ENCODE peak calls at places on chromosomes 3 and 15, in five cellular contexts. One of them, this sample, is unnamed. For H3K27me3, the result is how much of the 10 kb centered on the place peaks cover.

GRCh38 chr3:127483902-127484591 is 106.5 kb downstream of the TPRA1 start:
- DNase-seq in heart right ventricle: no peak
- DNase-seq in tibial artery: peak
- DNase-seq in right atrium auricular region: no peak
- DNase-seq in CD4-positive, CD25-positive, alpha-beta regulatory T cell: peak
- DNase-seq in this sample: no peak

GRCh38 chr3:62688050-62688449 is 187.2 kb downstream of the CADPS start:
- DNase-seq in CD4-positive, CD25-positive, alpha-beta regulatory T cell: no peak
- DNase-seq in heart right ventricle: no peak
- DNase-seq in right atrium auricular region: no peak
- DNase-seq in tibial artery: no peak
- DNase-seq in this sample: peak

GRCh38 chr3:178257491-178257890 is 278.7 kb upstream of the KCNMB2 start:
- DNase-seq in heart right ventricle: no peak
- DNase-seq in right atrium auricular region: no peak
- DNase-seq in CD4-positive, CD25-positive, alpha-beta regulatory T cell: no peak
- DNase-seq in tibial artery: no peak
- DNase-seq in this sample: no peak

GRCh38 chr3:81602781-81603180 is 158.7 kb downstream of the GBE1 start:
- DNase-seq in heart right ventricle: no peak
- DNase-seq in right atrium auricular region: no peak
- DNase-seq in CD4-positive, CD25-positive, alpha-beta regulatory T cell: no peak
- DNase-seq in tibial artery: no peak
- DNase-seq in this sample: no peak

GRCh38 chr3:133254716-133255115 is 145.1 kb upstream of the BFSP2 start:
- DNase-seq in CD4-positive, CD25-positive, alpha-beta regulatory T cell: no peak
- DNase-seq in right atrium auricular region: no peak
- DNase-seq in tibial artery: no peak
- DNase-seq in heart right ventricle: no peak
- DNase-seq in this sample: no peak

GRCh38 chr15:100891316-100892012 is 11.8 kb downstream of the ALDH1A3 start:
- DNase-seq in right atrium auricular region: no peak
- DNase-seq in tibial artery: no peak
- DNase-seq in CD4-positive, CD25-positive, alpha-beta regulatory T cell: no peak
- DNase-seq in heart right ventricle: no peak
- DNase-seq in this sample: no peak

GRCh38 chr3:170413291-170413690 is 5.4 kb upstream of the CLDN11 start:
- DNase-seq in heart right ventricle: no peak
- DNase-seq in tibial artery: no peak
- DNase-seq in right atrium auricular region: no peak
- DNase-seq in CD4-positive, CD25-positive, alpha-beta regulatory T cell: no peak
- DNase-seq in this sample: no peak

GRCh38 chr3:105791919-105792786 is 76.7 kb downstream of the CBLB start:
- DNase-seq in tibial artery: peak
- DNase-seq in heart right ventricle: peak
- DNase-seq in right atrium auricular region: peak
- DNase-seq in CD4-positive, CD25-positive, alpha-beta regulatory T cell: no peak
- DNase-seq in this sample: no peak

GRCh38 chr3:4270726-4271125 is 32.4 kb upstream of the SETMAR start:
- DNase-seq in heart right ventricle: no peak
- DNase-seq in CD4-positive, CD25-positive, alpha-beta regulatory T cell: peak
- DNase-seq in tibial artery: no peak
- DNase-seq in right atrium auricular region: no peak
- DNase-seq in this sample: no peak

GRCh38 chr15:67098768-67099282 is 33.4 kb downstream of the SMAD3 start:
- DNase-seq in heart right ventricle: no peak
- DNase-seq in CD4-positive, CD25-positive, alpha-beta regulatory T cell: no peak
- DNase-seq in tibial artery: no peak
- DNase-seq in right atrium auricular region: no peak
- DNase-seq in this sample: no peak

GRCh38 chr15:64013179-64014043 is 32.9 kb downstream of the DAPK2 start:
- DNase-seq in heart right ventricle: no peak
- DNase-seq in CD4-positive, CD25-positive, alpha-beta regulatory T cell: peak
- DNase-seq in tibial artery: no peak
- DNase-seq in right atrium auricular region: no peak
- DNase-seq in this sample: no peak

GRCh38 chr3:45321607-45322391 is 66.6 kb upstream of the LARS2 start:
- DNase-seq in CD4-positive, CD25-positive, alpha-beta regulatory T cell: peak
- DNase-seq in heart right ventricle: no peak
- DNase-seq in tibial artery: no peak
- DNase-seq in right atrium auricular region: no peak
- DNase-seq in this sample: no peak

GRCh38 chr3:182105875-182106274 is 394.1 kb downstream of the SOX2 start:
- DNase-seq in right atrium auricular region: no peak
- DNase-seq in tibial artery: no peak
- DNase-seq in heart right ventricle: no peak
- DNase-seq in CD4-positive, CD25-positive, alpha-beta regulatory T cell: no peak
- DNase-seq in this sample: no peak

GRCh38 chr3:175526191-175526590 is 667.1 kb downstream of the NAALADL2 start:
- DNase-seq in heart right ventricle: no peak
- DNase-seq in tibial artery: no peak
- DNase-seq in right atrium auricular region: no peak
- DNase-seq in CD4-positive, CD25-positive, alpha-beta regulatory T cell: no peak
- DNase-seq in this sample: no peak

GRCh38 chr3:196954832-196955231 is 12.5 kb upstream of the NCBP2 start:
- DNase-seq in tibial artery: no peak
- DNase-seq in heart right ventricle: no peak
- DNase-seq in CD4-positive, CD25-positive, alpha-beta regulatory T cell: no peak
- DNase-seq in right atrium auricular region: no peak
- DNase-seq in this sample: no peak

GRCh38 chr3:150972379-150972985 is at the start of gene CLRN1:
- DNase-seq in right atrium auricular region: no peak
- DNase-seq in heart right ventricle: no peak
- DNase-seq in CD4-positive, CD25-positive, alpha-beta regulatory T cell: no peak
- DNase-seq in tibial artery: no peak
- DNase-seq in this sample: no peak

GRCh38 chr3:85721409-85722145 is 762.8 kb downstream of the CADM2 start:
- DNase-seq in heart right ventricle: no peak
- DNase-seq in right atrium auricular region: no peak
- DNase-seq in tibial artery: no peak
- DNase-seq in CD4-positive, CD25-positive, alpha-beta regulatory T cell: no peak
- DNase-seq in this sample: no peak

GRCh38 chr15:73700041-73700842 is 16.1 kb downstream of the CD276 start:
- DNase-seq in right atrium auricular region: peak
- DNase-seq in CD4-positive, CD25-positive, alpha-beta regulatory T cell: peak
- DNase-seq in heart right ventricle: peak
- DNase-seq in tibial artery: peak
- DNase-seq in this sample: no peak

GRCh38 chr3:143971367-143972154 is at the start of gene DIPK2A:
- DNase-seq in tibial artery: peak
- DNase-seq in heart right ventricle: peak
- DNase-seq in right atrium auricular region: peak
- DNase-seq in CD4-positive, CD25-positive, alpha-beta regulatory T cell: peak
- DNase-seq in this sample: peak

GRCh38 chr15:59594493-59594942 is 17.1 kb upstream of the GCNT3 start:
- DNase-seq in tibial artery: no peak
- DNase-seq in heart right ventricle: peak
- DNase-seq in right atrium auricular region: no peak
- DNase-seq in CD4-positive, CD25-positive, alpha-beta regulatory T cell: no peak
- DNase-seq in this sample: no peak

GRCh38 chr15:101115887-101116680 is 135.8 kb downstream of the CHSY1 start:
- DNase-seq in tibial artery: peak
- DNase-seq in right atrium auricular region: no peak
- DNase-seq in CD4-positive, CD25-positive, alpha-beta regulatory T cell: no peak
- DNase-seq in heart right ventricle: peak
- DNase-seq in this sample: no peak

GRCh38 chr3:177210744-177211502 is 13.6 kb upstream of the TBL1XR1 start:
- DNase-seq in tibial artery: no peak
- DNase-seq in heart right ventricle: no peak
- DNase-seq in CD4-positive, CD25-positive, alpha-beta regulatory T cell: no peak
- DNase-seq in right atrium auricular region: no peak
- DNase-seq in this sample: no peak

GRCh38 chr15:32098033-32098432 is 67.7 kb downstream of the CHRNA7 start:
- DNase-seq in CD4-positive, CD25-positive, alpha-beta regulatory T cell: no peak
- DNase-seq in heart right ventricle: no peak
- DNase-seq in right atrium auricular region: no peak
- DNase-seq in tibial artery: no peak
- DNase-seq in this sample: no peak

GRCh38 chr3:50352762-50353161 is 2.1 kb downstream of the CYB561D2 start:
- DNase-seq in tibial artery: no peak
- DNase-seq in heart right ventricle: no peak
- DNase-seq in CD4-positive, CD25-positive, alpha-beta regulatory T cell: peak
- DNase-seq in right atrium auricular region: no peak
- DNase-seq in this sample: no peak

GRCh38 chr3:16618721-16619120 is 13.5 kb upstream of the DAZL start:
- DNase-seq in tibial artery: no peak
- DNase-seq in CD4-positive, CD25-positive, alpha-beta regulatory T cell: no peak
- DNase-seq in right atrium auricular region: no peak
- DNase-seq in heart right ventricle: no peak
- DNase-seq in this sample: no peak

DNA sequence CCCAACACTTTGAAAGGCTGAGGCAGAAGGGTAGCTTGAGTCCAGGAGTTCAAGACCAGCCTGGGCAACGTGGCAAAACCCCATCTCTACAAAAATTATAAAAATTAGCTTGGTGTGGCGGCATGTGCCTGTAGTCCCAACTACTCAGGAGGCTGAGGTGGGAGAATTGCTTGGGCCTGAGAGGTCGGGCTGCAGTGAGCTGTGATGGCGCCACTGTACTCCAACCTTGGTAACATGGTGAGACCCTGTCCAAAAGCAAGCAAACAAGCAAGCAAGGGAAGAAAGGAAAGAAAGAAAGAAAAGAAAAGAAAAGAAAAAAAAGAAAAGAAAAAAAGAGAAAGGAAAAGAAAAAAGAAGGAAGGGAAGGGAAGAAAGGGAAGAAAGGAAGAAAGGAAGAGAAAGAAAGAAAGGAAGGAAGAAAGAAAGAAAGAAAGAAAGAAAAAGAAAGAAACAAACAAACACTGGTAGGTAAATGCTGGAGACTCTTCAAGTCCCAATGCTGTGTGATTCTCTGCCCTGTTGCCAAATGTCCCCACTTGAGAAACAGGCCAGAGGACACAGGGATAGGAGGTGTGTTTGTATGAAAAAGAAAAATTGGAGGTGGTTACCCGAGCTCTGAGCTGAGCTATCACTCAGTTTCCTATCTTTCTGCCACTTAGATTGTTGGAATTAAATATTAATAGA is 121.1 kb downstream of the RAB11A start:
- DNase-seq in right atrium auricular region: no peak
- DNase-seq in CD4-positive, CD25-positive, alpha-beta regulatory T cell: no peak
- DNase-seq in tibial artery: no peak
- DNase-seq in heart right ventricle: no peak
- DNase-seq in this sample: no peak
- H3K27me3 ChIP-seq in right atrium auricular region: under half
- H3K27me3 ChIP-seq in CD4-positive, CD25-positive, alpha-beta regulatory T cell: under half
- H3K27me3 ChIP-seq in tibial artery: half or more
- H3K27me3 ChIP-seq in heart right ventricle: under half
- H3K27me3 ChIP-seq in this sample: under half

GRCh38 chr3:131224886-131225550 is 156.6 kb upstream of the NUDT16 start:
- DNase-seq in heart right ventricle: no peak
- DNase-seq in CD4-positive, CD25-positive, alpha-beta regulatory T cell: no peak
- DNase-seq in right atrium auricular region: no peak
- DNase-seq in tibial artery: no peak
- DNase-seq in this sample: no peak

GRCh38 chr3:131223373-131224289 is 157.9 kb upstream of the NUDT16 start:
- DNase-seq in right atrium auricular region: no peak
- DNase-seq in heart right ventricle: no peak
- DNase-seq in CD4-positive, CD25-positive, alpha-beta regulatory T cell: no peak
- DNase-seq in tibial artery: no peak
- DNase-seq in this sample: no peak

GRCh38 chr3:131218196-131218595 is 163.4 kb upstream of the NUDT16 start:
- DNase-seq in tibial artery: no peak
- DNase-seq in CD4-positive, CD25-positive, alpha-beta regulatory T cell: no peak
- DNase-seq in right atrium auricular region: no peak
- DNase-seq in heart right ventricle: no peak
- DNase-seq in this sample: no peak

GRCh38 chr3:131221731-131222130 is 159.8 kb upstream of the NUDT16 start:
- DNase-seq in right atrium auricular region: no peak
- DNase-seq in tibial artery: no peak
- DNase-seq in heart right ventricle: no peak
- DNase-seq in CD4-positive, CD25-positive, alpha-beta regulatory T cell: no peak
- DNase-seq in this sample: peak

GRCh38 chr3:131222599-131222998 is 159.0 kb upstream of the NUDT16 start:
- DNase-seq in heart right ventricle: no peak
- DNase-seq in right atrium auricular region: no peak
- DNase-seq in tibial artery: no peak
- DNase-seq in CD4-positive, CD25-positive, alpha-beta regulatory T cell: no peak
- DNase-seq in this sample: no peak
- H3K27me3 ChIP-seq in heart right ventricle: under half
- H3K27me3 ChIP-seq in right atrium auricular region: under half
- H3K27me3 ChIP-seq in tibial artery: under half
- H3K27me3 ChIP-seq in CD4-positive, CD25-positive, alpha-beta regulatory T cell: under half
- H3K27me3 ChIP-seq in this sample: under half

GRCh38 chr3:10763248-10763620 is 52.8 kb upstream of the SLC6A11 start:
- DNase-seq in tibial artery: no peak
- DNase-seq in right atrium auricular region: no peak
- DNase-seq in heart right ventricle: no peak
- DNase-seq in CD4-positive, CD25-positive, alpha-beta regulatory T cell: no peak
- DNase-seq in this sample: no peak

GRCh38 chr3:10763817-10764313 is 52.2 kb upstream of the SLC6A11 start:
- DNase-seq in tibial artery: no peak
- DNase-seq in CD4-positive, CD25-positive, alpha-beta regulatory T cell: no peak
- DNase-seq in right atrium auricular region: no peak
- DNase-seq in heart right ventricle: no peak
- DNase-seq in this sample: no peak

GRCh38 chr3:10764314-10765051 is 51.5 kb upstream of the SLC6A11 start:
- DNase-seq in heart right ventricle: no peak
- DNase-seq in right atrium auricular region: no peak
- DNase-seq in CD4-positive, CD25-positive, alpha-beta regulatory T cell: no peak
- DNase-seq in tibial artery: no peak
- DNase-seq in this sample: no peak

GRCh38 chr3:10768995-10769394 is 47.0 kb upstream of the SLC6A11 start:
- DNase-seq in right atrium auricular region: no peak
- DNase-seq in CD4-positive, CD25-positive, alpha-beta regulatory T cell: no peak
- DNase-seq in tibial artery: no peak
- DNase-seq in heart right ventricle: no peak
- DNase-seq in this sample: no peak

GRCh38 chr3:10766049-10766705 is 49.9 kb upstream of the SLC6A11 start:
- DNase-seq in heart right ventricle: no peak
- DNase-seq in CD4-positive, CD25-positive, alpha-beta regulatory T cell: no peak
- DNase-seq in right atrium auricular region: no peak
- DNase-seq in tibial artery: no peak
- DNase-seq in this sample: no peak
- H3K27me3 ChIP-seq in heart right ventricle: under half
- H3K27me3 ChIP-seq in CD4-positive, CD25-positive, alpha-beta regulatory T cell: under half
- H3K27me3 ChIP-seq in right atrium auricular region: under half
- H3K27me3 ChIP-seq in tibial artery: half or more
- H3K27me3 ChIP-seq in this sample: under half

DNA sequence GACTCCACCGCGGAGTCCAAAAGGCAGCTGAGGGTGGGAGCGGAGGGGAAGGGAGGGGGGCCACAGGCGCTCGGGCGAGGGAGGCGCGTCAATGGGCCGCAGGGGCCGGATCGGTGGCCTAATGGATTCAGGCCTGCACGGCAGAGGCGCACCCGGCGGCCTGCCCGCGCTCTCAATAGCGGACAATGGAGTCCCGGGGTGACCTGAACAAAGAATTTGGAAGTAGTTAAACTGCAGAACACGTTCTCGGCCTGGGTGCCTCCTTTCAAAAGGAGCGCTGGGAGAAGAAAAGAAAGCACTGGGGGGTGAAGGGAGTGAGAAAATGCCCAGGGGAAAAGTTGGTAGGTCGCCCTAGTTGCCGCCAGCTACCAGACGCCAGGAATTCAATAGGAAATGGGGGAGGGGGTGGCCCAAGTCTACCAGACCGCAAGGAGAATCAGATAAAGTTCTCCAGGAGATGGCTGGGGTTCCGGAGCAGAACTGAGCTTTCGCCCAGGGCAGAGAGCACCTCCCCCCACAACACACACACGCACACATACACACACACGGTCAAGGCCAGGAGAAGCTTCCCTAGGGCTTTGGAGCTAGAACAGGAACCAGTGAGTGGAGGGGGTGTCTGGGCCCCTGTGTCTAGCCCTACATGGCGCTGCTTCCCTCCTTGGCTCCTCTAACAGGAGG is 25.8 kb upstream of the POLG start:
- DNase-seq in heart right ventricle: no peak
- DNase-seq in right atrium auricular region: no peak
- DNase-seq in tibial artery: no peak
- DNase-seq in CD4-positive, CD25-positive, alpha-beta regulatory T cell: no peak
- DNase-seq in this sample: no peak
- H3K27me3 ChIP-seq in heart right ventricle: half or more
- H3K27me3 ChIP-seq in right atrium auricular region: half or more
- H3K27me3 ChIP-seq in tibial artery: half or more
- H3K27me3 ChIP-seq in CD4-positive, CD25-positive, alpha-beta regulatory T cell: under half
- H3K27me3 ChIP-seq in this sample: half or more